ENCODE peak calls at places on chromosomes 13 and 19, in nine cellular contexts. L, I, F, Y, O, P, Q, J and X are unnamed samples.

GRCh38 chr13:30081331-30081730 is 226.0 kb downstream of the KATNAL1 start:
- DNase-seq in L (no peak), I (no peak), F (no peak), Y (no peak), O (no peak), P (no peak), Q (no peak), J (no peak), X (no peak)

GRCh38 chr13:77521595-77522367 is 13.7 kb upstream of the SCEL start:
- DNase-seq in L (peak), I (no peak), F (no peak), Y (peak), O (no peak), P (no peak), Q (no peak), J (no peak), X (no peak)

GRCh38 chr13:26473571-26474230 is 83.8 kb upstream of the WASF3 start:
- DNase-seq in L (no peak), I (no peak), F (no peak), Y (no peak), O (no peak), P (no peak), Q (no peak), J (no peak), X (no peak)

GRCh38 chr19:18340237-18340989 is at the start of gene PGPEP1:
- DNase-seq in L (peak), I (peak), F (peak), Y (peak), O (peak), P (peak), Q (peak), J (peak), X (peak)

GRCh38 chr19:45976180-45976579 is 2.5 kb upstream of the NOVA2 start:
- DNase-seq in L (no peak), I (no peak), F (no peak), Y (no peak), O (no peak), P (no peak), Q (no peak), J (no peak), X (no peak)

GRCh38 chr19:11401808-11402543 is 17.1 kb downstream of the RGL3 start:
- DNase-seq in L (no peak), I (no peak), F (no peak), Y (no peak), O (no peak), P (no peak), Q (no peak), J (no peak), X (no peak)

GRCh38 chr13:33639640-33640080 is 178.3 kb upstream of the RFC3 start:
- DNase-seq in L (no peak), I (no peak), F (no peak), Y (no peak), O (no peak), P (no peak), Q (no peak), J (no peak), X (no peak)

GRCh38 chr19:6440905-6441304 is 7.3 kb upstream of the SLC25A41 start:
- DNase-seq in L (no peak), I (no peak), F (no peak), Y (no peak), O (no peak), P (no peak), Q (no peak), J (no peak), X (no peak)

GRCh38 chr19:52336976-52337375 is 933 bp downstream of the ZNF610 start:
- DNase-seq in L (no peak), I (no peak), F (no peak), Y (no peak), O (no peak), P (no peak), Q (no peak), J (no peak), X (peak)

GRCh38 chr13:83286737-83287136 is 595.5 kb downstream of the SLITRK1 start:
- DNase-seq in L (peak), I (no peak), F (no peak), Y (no peak), O (no peak), P (no peak), Q (no peak), J (no peak), X (no peak)

GRCh38 chr13:101845501-101846012 is 393.1 kb downstream of the ITGBL1 start:
- DNase-seq in L (no peak), I (no peak), F (no peak), Y (no peak), O (no peak), P (no peak), Q (no peak), J (no peak), X (no peak)

GRCh38 chr13:28459911-28460310 is 35.0 kb downstream of the FLT1 start:
- DNase-seq in L (no peak), I (no peak), F (no peak), Y (no peak), O (no peak), P (no peak), Q (no peak), J (no peak), X (no peak)

GRCh38 chr13:113049521-113049941 is 56.1 kb upstream of the F7 start:
- DNase-seq in L (no peak), I (no peak), F (no peak), Y (no peak), O (no peak), P (peak), Q (no peak), J (no peak), X (no peak)

GRCh38 chr19:17195106-17195505 is 20.1 kb upstream of the USE1 start:
- DNase-seq in L (no peak), I (no peak), F (no peak), Y (no peak), O (no peak), P (no peak), Q (no peak), J (no peak), X (no peak)

GRCh38 chr19:4678881-4679379 is 8.8 kb upstream of the MYDGF start:
- DNase-seq in L (peak), I (peak), F (no peak), Y (no peak), O (peak), P (no peak), Q (no peak), J (no peak), X (peak)

GRCh38 chr13:26558074-26558805 is 757 bp downstream of the WASF3 start:
- DNase-seq in L (no peak), I (peak), F (no peak), Y (peak), O (peak), P (peak), Q (peak), J (no peak), X (no peak)

GRCh38 chr13:43411211-43411610 is 375.6 kb downstream of the ENOX1 start:
- DNase-seq in L (no peak), I (no peak), F (no peak), Y (no peak), O (no peak), P (no peak), Q (no peak), J (no peak), X (no peak)

GRCh38 chr19:42396542-42397314 is 6.6 kb upstream of the CNFN start:
- DNase-seq in L (peak), I (peak), F (peak), Y (peak), O (peak), P (peak), Q (peak), J (peak), X (peak)

GRCh38 chr13:52459668-52460067 is 4.4 kb downstream of the CKAP2 start:
- DNase-seq in L (no peak), I (no peak), F (no peak), Y (no peak), O (no peak), P (no peak), Q (no peak), J (no peak), X (no peak)

GRCh38 chr19:5154129-5154798 is 185.4 kb downstream of the KDM4B start:
- DNase-seq in L (peak), I (peak), F (peak), Y (peak), O (no peak), P (no peak), Q (peak), J (no peak), X (peak)

GRCh38 chr13:43411741-43412140 is 375.0 kb downstream of the ENOX1 start:
- DNase-seq in L (no peak), I (no peak), F (no peak), Y (no peak), O (peak), P (peak), Q (no peak), J (no peak), X (no peak)

GRCh38 chr13:96473463-96474157 is 383.7 kb downstream of the HS6ST3 start:
- DNase-seq in L (no peak), I (no peak), F (no peak), Y (no peak), O (no peak), P (no peak), Q (no peak), J (no peak), X (no peak)

GRCh38 chr19:47187797-47188196 is 43.2 kb downstream of the BBC3 start:
- DNase-seq in L (no peak), I (no peak), F (no peak), Y (no peak), O (no peak), P (no peak), Q (no peak), J (no peak), X (no peak)

DNA sequence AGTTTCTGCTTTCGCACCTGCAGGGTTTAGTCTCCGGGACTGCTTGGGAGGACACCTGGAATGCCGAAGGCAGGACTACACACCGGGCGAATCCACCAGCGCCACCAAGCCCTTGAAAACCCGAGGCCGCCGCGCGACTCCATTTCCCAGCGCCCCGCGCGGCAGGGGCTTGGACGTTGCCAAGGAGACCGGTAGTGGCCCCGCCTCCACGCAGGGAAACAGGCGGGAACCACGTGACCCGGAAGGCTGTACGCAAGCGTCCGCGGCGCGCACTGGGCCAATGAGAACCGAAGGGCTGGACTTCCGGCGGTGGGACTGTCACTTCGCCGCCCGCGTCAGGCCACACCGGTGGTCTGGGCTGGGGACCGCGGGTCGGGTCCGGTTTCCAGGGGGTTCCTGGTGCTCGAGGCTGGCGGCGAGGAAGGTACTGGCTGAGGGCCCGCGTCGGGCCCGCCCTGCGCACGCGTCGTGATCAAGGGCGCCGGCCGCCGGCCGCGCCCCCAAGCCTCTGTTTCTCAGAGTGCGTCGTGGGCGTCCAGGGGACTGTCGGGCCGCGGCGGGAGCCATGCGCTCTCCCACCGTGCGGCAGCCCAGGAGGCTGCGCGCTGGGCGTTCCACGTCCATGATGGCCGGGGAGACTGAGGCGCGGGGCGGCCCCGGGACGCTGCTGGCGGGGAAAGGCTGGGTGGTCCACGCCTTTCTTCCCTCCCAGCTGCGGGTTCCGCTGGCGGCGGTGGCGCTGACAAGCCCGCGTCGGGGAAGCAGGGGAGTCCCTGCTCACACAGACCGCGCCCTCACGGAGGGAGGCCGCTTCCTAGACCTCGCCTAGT is at the start of gene ZNF324:
- DNase-seq in L (peak), I (peak), F (peak), Y (peak), O (peak), P (peak), Q (peak), J (peak), X (peak)
- TF ChIP-seq POLR2A in L (peak), I (peak), F (peak), Y (peak), O (peak), P (peak), Q (peak), J (peak), X (peak)

DNA sequence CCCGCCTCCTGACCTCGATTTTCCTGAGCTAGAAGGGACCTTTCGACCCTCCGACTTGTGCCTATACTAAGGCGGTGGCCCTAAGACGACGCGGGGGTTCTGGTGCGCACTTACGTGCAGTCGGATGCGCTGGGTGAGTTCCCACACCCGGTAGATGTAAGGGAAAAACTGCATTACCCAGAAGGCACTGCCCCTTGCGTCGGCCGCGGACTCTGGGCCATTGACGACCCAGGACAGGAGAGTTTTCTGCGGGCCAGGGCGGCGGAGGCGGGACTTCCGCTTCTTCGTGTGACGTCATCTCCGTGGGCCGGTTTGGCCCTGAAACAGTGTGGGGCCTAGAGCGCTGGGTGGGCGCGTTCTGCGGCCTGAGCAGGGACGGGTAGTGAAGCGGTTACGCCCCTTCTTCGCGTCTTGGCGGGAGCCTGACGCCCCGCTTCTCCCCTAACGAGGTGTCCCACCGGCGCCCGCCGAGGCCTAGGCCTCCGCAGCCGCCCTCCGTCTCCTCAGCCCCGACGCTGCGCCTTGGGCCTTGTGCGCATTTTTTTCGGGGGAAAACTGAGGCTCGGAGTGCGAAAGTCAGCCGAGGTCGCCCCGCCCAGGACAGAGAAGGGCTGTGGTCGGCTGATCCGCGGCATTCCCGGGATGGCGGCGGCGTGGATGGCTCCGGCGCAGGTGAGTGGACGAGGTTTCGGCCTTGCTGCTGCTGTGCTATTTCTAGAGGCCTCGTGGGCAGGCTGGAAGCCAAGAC is at the start of gene ZNF460:
- DNase-seq in L (peak), I (peak), F (peak), Y (peak), O (peak), P (peak), Q (peak), J (peak), X (peak)
- TF ChIP-seq POLR2A in L (peak), I (peak), F (peak), Y (peak), O (peak), P (peak), Q (peak), J (peak), X (peak)

DNA sequence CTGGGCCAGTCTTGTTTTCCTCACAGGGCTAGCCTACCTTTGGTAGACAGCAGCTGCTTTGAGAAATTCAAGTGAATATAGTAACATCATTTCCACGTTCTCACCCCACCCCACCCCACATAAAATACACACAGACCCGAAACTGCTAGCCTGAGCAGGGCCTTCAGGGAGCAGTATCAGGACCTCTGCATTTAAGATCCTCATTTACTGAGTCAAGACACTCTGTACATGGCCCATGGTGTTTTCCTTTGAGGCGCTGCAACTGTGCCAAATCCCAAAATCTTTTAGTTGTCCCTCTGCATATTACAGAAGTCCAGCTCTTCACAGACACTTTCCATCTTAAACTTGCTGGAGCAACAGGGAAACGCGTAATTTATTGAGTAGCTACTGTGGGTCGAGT is 43.0 kb downstream of the ESD start:
- DNase-seq in L (no peak), I (no peak), F (no peak), Y (no peak), O (no peak), P (no peak), Q (no peak), J (no peak), X (no peak)
- TF ChIP-seq POLR2A in L (no peak), I (no peak), F (no peak), Y (no peak), O (no peak), P (no peak), Q (peak), J (no peak), X (no peak)

DNA sequence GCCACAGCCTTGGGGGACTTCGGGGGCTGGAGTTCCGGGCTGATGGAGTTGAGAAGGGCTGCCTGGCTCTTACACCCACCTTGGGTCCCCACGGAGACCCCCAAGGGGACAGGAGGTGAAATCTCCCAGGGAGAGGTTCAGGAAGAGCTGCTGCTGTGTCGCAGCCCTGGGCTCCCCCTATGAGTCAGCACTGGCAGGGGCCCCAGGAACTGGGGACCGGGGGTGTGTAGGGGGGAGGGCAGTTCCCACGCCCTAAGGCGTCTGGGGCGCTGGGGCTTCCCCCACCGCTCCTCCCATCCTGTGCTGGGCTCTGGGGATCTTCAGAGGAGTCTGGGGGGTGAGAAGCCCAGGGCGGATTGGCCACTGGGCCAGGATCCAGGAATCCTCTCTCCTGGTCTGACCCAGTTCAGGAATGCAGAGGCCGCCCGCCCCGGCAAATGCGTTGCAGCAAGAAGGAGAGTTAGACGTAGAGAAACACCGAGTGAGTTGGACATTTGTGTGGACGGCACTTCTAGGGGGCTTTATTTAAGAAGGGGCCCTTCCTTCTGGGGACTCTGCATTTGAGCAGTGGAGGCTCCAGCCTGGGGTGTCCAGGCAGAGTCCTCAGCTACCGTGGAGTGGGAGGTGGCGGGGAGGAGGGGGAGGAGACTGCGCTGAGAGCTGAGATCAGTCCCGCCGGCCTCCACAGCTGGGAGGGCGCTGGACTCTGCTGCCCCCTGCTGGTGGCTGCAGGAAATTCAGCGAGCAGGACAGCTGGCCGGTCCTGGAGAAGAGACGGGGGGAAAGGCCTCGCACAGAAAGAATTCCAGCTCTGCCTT is 15.0 kb upstream of the NANOS3 start:
- DNase-seq in L (peak), I (peak), F (peak), Y (peak), O (peak), P (peak), Q (peak), J (peak), X (peak)
- TF ChIP-seq POLR2A in L (no peak), I (no peak), F (peak), Y (peak), O (peak), P (peak), Q (peak), J (peak), X (no peak)

GRCh38 chr19:38310986-38311385 is 4.8 kb downstream of the YIF1B start:
- DNase-seq in L (no peak), I (no peak), F (no peak), Y (no peak), O (no peak), P (no peak), Q (no peak), J (no peak), X (no peak)

GRCh38 chr19:38309615-38310278 is 5.7 kb downstream of the C19orf33 start:
- DNase-seq in L (no peak), I (no peak), F (no peak), Y (no peak), O (no peak), P (no peak), Q (no peak), J (no peak), X (no peak)

GRCh38 chr19:38308926-38309614 is 5.0 kb downstream of the C19orf33 start:
- DNase-seq in L (no peak), I (no peak), F (no peak), Y (no peak), O (no peak), P (no peak), Q (no peak), J (no peak), X (no peak)

GRCh38 chr19:38308006-38308766 is 4.1 kb downstream of the C19orf33 start:
- DNase-seq in L (no peak), I (no peak), F (no peak), Y (no peak), O (no peak), P (no peak), Q (no peak), J (no peak), X (no peak)

DNA sequence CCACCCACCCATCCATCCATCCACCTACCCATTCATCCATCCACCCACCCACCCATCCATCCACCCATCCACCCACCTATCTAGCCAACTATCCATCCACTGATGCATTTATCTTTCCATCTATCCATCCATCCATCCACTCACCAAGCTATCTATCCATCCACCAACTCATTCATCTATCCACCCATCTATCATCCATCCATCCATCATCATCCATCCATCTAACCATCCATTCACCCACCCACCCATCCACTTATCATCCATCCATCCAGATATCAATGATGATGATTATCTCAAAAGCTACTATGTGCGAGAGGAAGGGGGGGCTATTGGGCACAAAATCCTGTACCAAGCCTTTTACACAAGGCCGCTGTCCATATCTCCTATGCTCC is 5.5 kb downstream of the YIF1B start:
- DNase-seq in L (no peak), I (no peak), F (no peak), Y (no peak), O (no peak), P (no peak), Q (no peak), J (no peak), X (no peak)
- TF ChIP-seq POLR2A in L (no peak), I (no peak), F (no peak), Y (no peak), O (no peak), P (no peak), Q (no peak), J (no peak), X (no peak)

GRCh38 chr19:8335343-8336071 is 7.6 kb downstream of the KANK3 start:
- DNase-seq in L (peak), I (no peak), F (no peak), Y (no peak), O (no peak), P (no peak), Q (no peak), J (no peak), X (no peak)
- TF ChIP-seq POLR2A in L (no peak), I (no peak), F (no peak), Y (no peak), O (no peak), P (no peak), Q (no peak), J (no peak), X (no peak)